ENCODE peak calls at places on chromosomes 3 and 15, in four cellular contexts. One of them, this sample, is unnamed. For H3K27me3, the result is how much of the 10 kb centered on the place peaks cover.

GRCh38 chr15:52040167-52040900 is 21.3 kb downstream of the MAPK6 start:
- DNase-seq in body of pancreas: peak
- DNase-seq in adrenal gland: peak
- DNase-seq in GM23338: no peak
- DNase-seq in this sample: no peak

GRCh38 chr15:72706266-72706665 is 20.3 kb downstream of the BBS4 start:
- DNase-seq in body of pancreas: no peak
- DNase-seq in adrenal gland: no peak
- DNase-seq in GM23338: no peak
- DNase-seq in this sample: no peak

GRCh38 chr3:45226206-45226915 is at the start of gene TMEM158:
- DNase-seq in body of pancreas: peak
- DNase-seq in adrenal gland: peak
- DNase-seq in GM23338: peak
- DNase-seq in this sample: peak

GRCh38 chr3:13091898-13092620 is 18.8 kb upstream of the IQSEC1 start:
- DNase-seq in body of pancreas: peak
- DNase-seq in adrenal gland: peak
- DNase-seq in GM23338: peak
- DNase-seq in this sample: peak

GRCh38 chr3:32220006-32220405 is 18.5 kb upstream of the CMTM8 start:
- DNase-seq in body of pancreas: no peak
- DNase-seq in adrenal gland: no peak
- DNase-seq in GM23338: no peak
- DNase-seq in this sample: no peak

GRCh38 chr3:47910777-47911440 is 105.3 kb downstream of the MAP4 start:
- DNase-seq in body of pancreas: peak
- DNase-seq in adrenal gland: peak
- DNase-seq in GM23338: no peak
- DNase-seq in this sample: no peak

GRCh38 chr3:181700168-181701087 is 11.3 kb upstream of the SOX2 start:
- DNase-seq in body of pancreas: peak
- DNase-seq in adrenal gland: peak
- DNase-seq in GM23338: peak
- DNase-seq in this sample: peak

GRCh38 chr3:38039899-38040261 is 872 bp downstream of the DLEC1 start:
- DNase-seq in body of pancreas: peak
- DNase-seq in adrenal gland: peak
- DNase-seq in GM23338: peak
- DNase-seq in this sample: peak

GRCh38 chr3:176795897-176796296 is 401.4 kb downstream of the TBL1XR1 start:
- DNase-seq in body of pancreas: no peak
- DNase-seq in adrenal gland: no peak
- DNase-seq in GM23338: no peak
- DNase-seq in this sample: no peak

GRCh38 chr3:8509961-8510360 is 8.3 kb downstream of the LMCD1 start:
- DNase-seq in body of pancreas: no peak
- DNase-seq in adrenal gland: peak
- DNase-seq in GM23338: no peak
- DNase-seq in this sample: no peak

GRCh38 chr15:45424429-45424828 is 46.1 kb upstream of the GATM start:
- DNase-seq in body of pancreas: no peak
- DNase-seq in adrenal gland: no peak
- DNase-seq in GM23338: no peak
- DNase-seq in this sample: no peak

GRCh38 chr15:100588638-100589242 is 13.2 kb downstream of the LINS1 start:
- DNase-seq in body of pancreas: no peak
- DNase-seq in adrenal gland: no peak
- DNase-seq in GM23338: peak
- DNase-seq in this sample: no peak

GRCh38 chr3:124824286-124824915 is 62.8 kb downstream of the ITGB5 start:
- DNase-seq in body of pancreas: no peak
- DNase-seq in adrenal gland: no peak
- DNase-seq in GM23338: no peak
- DNase-seq in this sample: no peak

GRCh38 chr3:105368575-105369500 is 2.1 kb downstream of the ALCAM start:
- DNase-seq in body of pancreas: peak
- DNase-seq in adrenal gland: peak
- DNase-seq in GM23338: peak
- DNase-seq in this sample: peak

GRCh38 chr3:70771426-70772147 is 459.1 kb upstream of the MDFIC2 start:
- DNase-seq in body of pancreas: no peak
- DNase-seq in adrenal gland: no peak
- DNase-seq in GM23338: no peak
- DNase-seq in this sample: no peak

GRCh38 chr15:58383876-58384275 is 47.9 kb upstream of the LIPC start:
- DNase-seq in body of pancreas: no peak
- DNase-seq in adrenal gland: no peak
- DNase-seq in GM23338: peak
- DNase-seq in this sample: no peak

GRCh38 chr3:182671942-182672341 is 121.4 kb upstream of the ATP11B start:
- DNase-seq in body of pancreas: no peak
- DNase-seq in adrenal gland: no peak
- DNase-seq in GM23338: no peak
- DNase-seq in this sample: no peak

GRCh38 chr3:141659821-141660597 is 78.1 kb upstream of the RNF7 start:
- DNase-seq in body of pancreas: peak
- DNase-seq in adrenal gland: peak
- DNase-seq in GM23338: peak
- DNase-seq in this sample: peak

GRCh38 chr15:95295311-95295710 is 1035.2 kb upstream of the NR2F2 start:
- DNase-seq in body of pancreas: no peak
- DNase-seq in adrenal gland: no peak
- DNase-seq in GM23338: no peak
- DNase-seq in this sample: no peak

GRCh38 chr3:143503325-143503885 is 344.9 kb downstream of the SLC9A9 start:
- DNase-seq in body of pancreas: no peak
- DNase-seq in adrenal gland: no peak
- DNase-seq in GM23338: no peak
- DNase-seq in this sample: no peak

GRCh38 chr15:98397411-98397810 is 250.9 kb upstream of the IGF1R start:
- DNase-seq in body of pancreas: no peak
- DNase-seq in adrenal gland: no peak
- DNase-seq in GM23338: no peak
- DNase-seq in this sample: no peak

GRCh38 chr3:107458871-107459270 is 63.9 kb upstream of the BBX start:
- DNase-seq in body of pancreas: no peak
- DNase-seq in adrenal gland: no peak
- DNase-seq in GM23338: no peak
- DNase-seq in this sample: no peak

GRCh38 chr3:72814308-72814707 is 33.9 kb downstream of the SHQ1 start:
- DNase-seq in body of pancreas: no peak
- DNase-seq in adrenal gland: no peak
- DNase-seq in GM23338: no peak
- DNase-seq in this sample: no peak

GRCh38 chr3:173584093-173584833 is 186.7 kb downstream of the NLGN1 start:
- DNase-seq in body of pancreas: no peak
- DNase-seq in adrenal gland: no peak
- DNase-seq in GM23338: peak
- DNase-seq in this sample: peak

GRCh38 chr3:134350266-134350665 is 24.0 kb downstream of the AMOTL2 start:
- DNase-seq in body of pancreas: no peak
- DNase-seq in adrenal gland: no peak
- DNase-seq in GM23338: no peak
- DNase-seq in this sample: no peak

DNA sequence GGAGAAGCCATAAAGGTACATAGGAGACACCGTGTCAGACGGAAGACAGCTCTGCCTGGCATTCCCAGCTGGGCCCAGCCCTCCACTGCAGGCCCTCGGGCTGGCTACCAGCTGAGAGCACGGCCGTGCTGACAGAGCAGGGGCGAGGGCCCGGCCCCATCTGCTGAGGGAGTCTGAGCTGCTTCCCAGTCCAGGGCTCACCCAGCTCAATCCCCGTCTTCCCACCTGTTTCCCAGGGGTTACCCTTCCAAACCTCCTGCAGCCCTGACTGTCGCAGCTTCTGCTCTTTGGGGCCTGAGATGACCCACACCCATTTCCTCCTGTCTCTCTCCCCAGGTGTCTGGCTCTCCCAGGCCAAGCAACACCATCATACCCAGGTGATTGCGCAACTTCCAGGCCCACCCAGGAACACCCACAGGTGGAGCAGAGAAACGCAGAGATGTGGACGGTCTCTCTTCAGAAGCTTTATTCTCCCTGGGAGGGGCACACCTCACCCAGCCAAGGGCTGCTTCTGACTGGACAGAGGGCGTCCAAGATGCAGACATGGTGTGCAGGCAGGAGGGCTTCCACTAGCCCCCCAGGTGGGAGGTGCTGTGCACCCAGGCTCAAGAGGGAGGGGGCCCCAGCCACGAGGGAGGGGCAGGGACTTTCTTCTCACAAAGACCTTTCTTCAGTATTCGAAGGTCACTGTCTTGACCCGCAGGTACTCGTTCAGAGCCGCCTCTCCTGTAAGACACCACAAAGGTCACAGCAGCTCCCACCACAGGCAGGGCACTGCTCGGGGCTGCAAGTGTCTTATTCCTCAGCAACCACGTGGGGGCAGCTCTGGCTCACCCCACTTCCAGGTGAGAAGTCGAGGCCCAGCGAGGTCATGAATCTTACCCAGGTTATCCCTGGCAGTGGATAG is 19.4 kb upstream of the SLC41A3 start:
- DNase-seq in body of pancreas: no peak
- DNase-seq in adrenal gland: no peak
- DNase-seq in GM23338: peak
- DNase-seq in this sample: no peak
- TF ChIP-seq CTCF in body of pancreas: no peak
- TF ChIP-seq CTCF in adrenal gland: no peak
- TF ChIP-seq CTCF in GM23338: peak
- TF ChIP-seq CTCF in this sample: no peak

GRCh38 chr3:169666501-169667379 is 3.2 kb upstream of the MECOM start:
- DNase-seq in body of pancreas: peak
- DNase-seq in adrenal gland: no peak
- DNase-seq in GM23338: peak
- DNase-seq in this sample: no peak
- H3K27me3 ChIP-seq in body of pancreas: under half
- H3K27me3 ChIP-seq in adrenal gland: half or more
- H3K27me3 ChIP-seq in GM23338: half or more
- H3K27me3 ChIP-seq in this sample: half or more

DNA sequence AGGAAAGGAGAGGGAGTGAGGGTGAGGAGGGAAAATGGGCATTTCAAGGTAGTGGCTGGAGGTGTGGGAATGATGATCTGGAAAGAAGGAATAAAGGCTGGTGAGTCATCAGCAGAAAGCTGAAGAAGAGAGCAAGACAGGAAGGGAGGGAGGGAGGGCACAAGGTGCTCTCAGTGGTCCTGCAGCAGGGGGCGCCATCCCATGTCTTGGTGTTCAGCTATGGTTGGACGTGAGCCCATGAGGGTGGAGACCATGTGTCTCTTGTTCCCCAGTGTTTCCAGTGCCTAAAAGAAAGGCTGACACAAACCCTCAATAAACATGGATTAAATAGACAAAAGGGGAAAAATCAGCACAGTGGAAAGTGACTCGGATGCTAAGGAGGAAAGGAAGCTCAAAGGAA is 228.5 kb downstream of the NTRK3 start:
- DNase-seq in body of pancreas: no peak
- DNase-seq in adrenal gland: no peak
- DNase-seq in GM23338: peak
- DNase-seq in this sample: no peak
- TF ChIP-seq CTCF in body of pancreas: no peak
- TF ChIP-seq CTCF in adrenal gland: no peak
- TF ChIP-seq CTCF in GM23338: peak
- TF ChIP-seq CTCF in this sample: no peak

GRCh38 chr15:70659662-70660061 is 103.7 kb downstream of the UACA start:
- DNase-seq in body of pancreas: no peak
- DNase-seq in adrenal gland: no peak
- DNase-seq in GM23338: no peak
- DNase-seq in this sample: no peak
- H3K27me3 ChIP-seq in body of pancreas: under half
- H3K27me3 ChIP-seq in adrenal gland: under half
- H3K27me3 ChIP-seq in GM23338: under half
- H3K27me3 ChIP-seq in this sample: under half

GRCh38 chr3:23726811-23727548 is 78.8 kb upstream of the UBE2E1 start:
- DNase-seq in body of pancreas: no peak
- DNase-seq in adrenal gland: no peak
- DNase-seq in GM23338: no peak
- DNase-seq in this sample: no peak

GRCh38 chr3:23723153-23723552 is 82.6 kb upstream of the UBE2E1 start:
- DNase-seq in body of pancreas: no peak
- DNase-seq in adrenal gland: no peak
- DNase-seq in GM23338: no peak
- DNase-seq in this sample: no peak

GRCh38 chr3:23720885-23721284 is 84.9 kb upstream of the UBE2E1 start:
- DNase-seq in body of pancreas: no peak
- DNase-seq in adrenal gland: no peak
- DNase-seq in GM23338: no peak
- DNase-seq in this sample: no peak

GRCh38 chr3:23720059-23720458 is 85.7 kb upstream of the UBE2E1 start:
- DNase-seq in body of pancreas: no peak
- DNase-seq in adrenal gland: no peak
- DNase-seq in GM23338: no peak
- DNase-seq in this sample: no peak

GRCh38 chr3:23723930-23724329 is 81.8 kb upstream of the UBE2E1 start:
- DNase-seq in body of pancreas: no peak
- DNase-seq in adrenal gland: no peak
- DNase-seq in GM23338: no peak
- DNase-seq in this sample: no peak
- TF ChIP-seq CTCF in body of pancreas: no peak
- TF ChIP-seq CTCF in adrenal gland: no peak
- TF ChIP-seq CTCF in GM23338: no peak
- TF ChIP-seq CTCF in this sample: no peak

DNA sequence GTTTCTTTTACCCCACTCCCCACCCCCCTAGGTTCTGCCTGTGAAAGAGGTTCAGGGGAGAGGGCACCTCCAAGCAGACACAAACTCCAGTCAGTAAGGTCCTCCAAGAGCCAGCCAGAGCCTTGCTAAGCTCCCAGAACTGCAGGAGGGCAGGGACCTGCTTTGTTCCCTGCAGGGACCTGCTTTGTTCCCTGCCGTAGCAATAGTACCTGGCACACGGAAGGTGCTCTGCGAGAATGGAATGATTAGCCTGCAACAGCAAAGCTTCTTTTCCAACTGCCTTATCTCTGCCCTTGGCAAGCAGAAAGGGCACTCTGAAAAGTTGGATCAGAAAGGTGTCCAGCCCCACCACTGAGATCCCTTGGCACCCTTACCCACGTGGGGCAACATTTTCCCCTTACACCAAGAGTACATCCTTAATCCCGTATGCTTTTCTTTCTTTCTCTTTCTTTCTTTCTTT is 1.4 kb downstream of the PAQR5 start:
- DNase-seq in body of pancreas: peak
- DNase-seq in adrenal gland: peak
- DNase-seq in GM23338: peak
- DNase-seq in this sample: no peak
- H3K27me3 ChIP-seq in body of pancreas: under half
- H3K27me3 ChIP-seq in adrenal gland: under half
- H3K27me3 ChIP-seq in GM23338: under half
- H3K27me3 ChIP-seq in this sample: under half

GRCh38 chr3:157135671-157136396 is 24.1 kb downstream of the CCNL1 start:
- DNase-seq in body of pancreas: peak
- DNase-seq in adrenal gland: peak
- DNase-seq in GM23338: no peak
- DNase-seq in this sample: no peak
- TF ChIP-seq CTCF in body of pancreas: peak
- TF ChIP-seq CTCF in adrenal gland: no peak
- TF ChIP-seq CTCF in GM23338: no peak
- TF ChIP-seq CTCF in this sample: peak

GRCh38 chr3:10946526-10946925 is 46.0 kb upstream of the SLC6A1 start:
- DNase-seq in body of pancreas: no peak
- DNase-seq in adrenal gland: no peak
- DNase-seq in GM23338: no peak
- DNase-seq in this sample: no peak
- H3K27me3 ChIP-seq in body of pancreas: under half
- H3K27me3 ChIP-seq in adrenal gland: under half
- H3K27me3 ChIP-seq in GM23338: under half
- H3K27me3 ChIP-seq in this sample: under half

This sample was measured in heart right ventricle.